ENCODE peak calls at places on chromosomes 16 and 17, in seven cellular contexts. One of them, this sample, is unnamed.

GRCh38 chr17:73228748-73229236 is 32.9 kb downstream of the CPSF4L start:
- DNase-seq in germinal center: no peak
- DNase-seq in AG04450: peak; percentile 69
- DNase-seq in prostate gland: peak; percentile 44
- DNase-seq in ELR: peak; percentile 88
- DNase-seq in OCI-LY7: no peak
- DNase-seq in HTR-8/SVneo: peak; percentile 80
- DNase-seq in this sample: peak; percentile 72

GRCh38 chr17:17435323-17435722 is 41.5 kb upstream of the MED9 start:
- DNase-seq in germinal center: no peak
- DNase-seq in AG04450: peak; percentile 92
- DNase-seq in prostate gland: no peak
- DNase-seq in ELR: peak; percentile 97
- DNase-seq in OCI-LY7: no peak
- DNase-seq in HTR-8/SVneo: peak; percentile 77
- DNase-seq in this sample: no peak

GRCh38 chr16:27676807-27677206 is 126.9 kb downstream of the KATNIP start:
- DNase-seq in germinal center: no peak
- DNase-seq in AG04450: peak; percentile 20
- DNase-seq in prostate gland: no peak
- DNase-seq in ELR: peak; percentile 60
- DNase-seq in OCI-LY7: no peak
- DNase-seq in HTR-8/SVneo: no peak
- DNase-seq in this sample: no peak

GRCh38 chr16:83968483-83968865 is 430 bp downstream of the NECAB2 start:
- DNase-seq in germinal center: no peak
- DNase-seq in AG04450: no peak
- DNase-seq in prostate gland: no peak
- DNase-seq in ELR: no peak
- DNase-seq in OCI-LY7: no peak
- DNase-seq in HTR-8/SVneo: no peak
- DNase-seq in this sample: no peak

GRCh38 chr17:850828-851759 is 68.9 kb downstream of the MRM3 start:
- DNase-seq in germinal center: no peak
- DNase-seq in AG04450: no peak
- DNase-seq in prostate gland: no peak
- DNase-seq in ELR: peak; percentile 53
- DNase-seq in OCI-LY7: no peak
- DNase-seq in HTR-8/SVneo: no peak
- DNase-seq in this sample: peak; percentile 57

GRCh38 chr17:2060681-2061440 is 6.0 kb downstream of the HIC1 start:
- DNase-seq in germinal center: no peak
- DNase-seq in AG04450: no peak
- DNase-seq in prostate gland: no peak
- DNase-seq in ELR: no peak
- DNase-seq in OCI-LY7: no peak
- DNase-seq in HTR-8/SVneo: no peak
- DNase-seq in this sample: peak; percentile 86

GRCh38 chr17:82213251-82214011 is 789 bp upstream of the CCDC57 start:
- DNase-seq in germinal center: peak; percentile 58
- DNase-seq in AG04450: peak; percentile 61
- DNase-seq in prostate gland: no peak
- DNase-seq in ELR: peak; percentile 89
- DNase-seq in OCI-LY7: no peak
- DNase-seq in HTR-8/SVneo: peak; percentile 80
- DNase-seq in this sample: peak; percentile 68

GRCh38 chr17:42683407-42684031 is 1.2 kb downstream of the CNTNAP1 start:
- DNase-seq in germinal center: no peak
- DNase-seq in AG04450: no peak
- DNase-seq in prostate gland: peak; percentile 50
- DNase-seq in ELR: no peak
- DNase-seq in OCI-LY7: no peak
- DNase-seq in HTR-8/SVneo: no peak
- DNase-seq in this sample: peak; percentile 85

GRCh38 chr17:66365903-66366302 is 63.5 kb downstream of the PRKCA start:
- DNase-seq in germinal center: no peak
- DNase-seq in AG04450: no peak
- DNase-seq in prostate gland: no peak
- DNase-seq in ELR: no peak
- DNase-seq in OCI-LY7: no peak
- DNase-seq in HTR-8/SVneo: no peak
- DNase-seq in this sample: no peak

This sample was measured in right cardiac atrium.